ENCODE peak calls at places on chromosomes 7 and 10, in nine cellular contexts. V, C, N, Q, A, P, M, S and T are unnamed samples.
A peak's percentile ranks its signal among the peaks of the same experiment; 100 is the strongest.

GRCh38 chr7:3591944-3592343 is 290.9 kb downstream of the SDK1 start:
- DNase-seq in V (no peak), C (no peak), N (no peak), Q (no peak), A (no peak), P (no peak), M (no peak), S (no peak), T (no peak)

GRCh38 chr10:100338434-100339036 is 8.5 kb upstream of the SCD start:
- DNase-seq in V (peak; percentile 56), C (peak; percentile 91), N (peak; percentile 64), Q (peak; percentile 67), A (peak; percentile 85), P (peak; percentile 80), M (peak; percentile 85), S (peak; percentile 60), T (peak; percentile 58)

GRCh38 chr7:15007507-15007906 is 105.0 kb upstream of the DGKB start:
- DNase-seq in V (peak; percentile 43), C (no peak), N (peak; percentile 22), Q (peak; percentile 29), A (no peak), P (no peak), M (no peak), S (no peak), T (peak; percentile 19)

GRCh38 chr7:131583430-131583829 is 27.0 kb upstream of the PODXL start:
- DNase-seq in V (no peak), C (no peak), N (no peak), Q (no peak), A (no peak), P (no peak), M (no peak), S (no peak), T (no peak)

GRCh38 chr10:14416308-14416700 is 85.6 kb upstream of the FRMD4A start:
- DNase-seq in V (no peak), C (no peak), N (no peak), Q (no peak), A (no peak), P (no peak), M (no peak), S (no peak), T (no peak)

GRCh38 chr10:7957591-7957990 is 96.9 kb upstream of the GATA3 start:
- DNase-seq in V (no peak), C (no peak), N (no peak), Q (no peak), A (no peak), P (no peak), M (no peak), S (no peak), T (no peak)

GRCh38 chr7:2720024-2720423 is 32.0 kb downstream of the AMZ1 start:
- DNase-seq in V (no peak), C (no peak), N (no peak), Q (no peak), A (no peak), P (no peak), M (no peak), S (no peak), T (no peak)

GRCh38 chr10:22560391-22561239 is 153.8 kb downstream of the PIP4K2A start:
- DNase-seq in V (no peak), C (no peak), N (no peak), Q (no peak), A (no peak), P (no peak), M (no peak), S (no peak), T (no peak)

GRCh38 chr7:16850772-16851466 is 30.9 kb downstream of the AGR3 start:
- DNase-seq in V (no peak), C (no peak), N (no peak), Q (no peak), A (no peak), P (no peak), M (no peak), S (no peak), T (no peak)

GRCh38 chr10:132737390-132738048 is 48.4 kb downstream of the NKX6-2 start:
- DNase-seq in V (no peak), C (no peak), N (no peak), Q (no peak), A (no peak), P (no peak), M (no peak), S (no peak), T (no peak)

GRCh38 chr7:155962968-155963300 is 150.7 kb upstream of the SHH start:
- DNase-seq in V (no peak), C (no peak), N (no peak), Q (no peak), A (peak; percentile 22), P (no peak), M (peak; percentile 42), S (no peak), T (no peak)

GRCh38 chr10:52609071-52609470 is 163.5 kb downstream of the MBL2 start:
- DNase-seq in V (no peak), C (no peak), N (no peak), Q (no peak), A (no peak), P (no peak), M (no peak), S (no peak), T (no peak)

GRCh38 chr10:78432582-78432981 is 398.9 kb downstream of the RPS24 start:
- DNase-seq in V (no peak), C (no peak), N (no peak), Q (peak; percentile 18), A (no peak), P (peak; percentile 12), M (peak; percentile 61), S (no peak), T (no peak)

GRCh38 chr10:62818426-62819011 is 2.4 kb upstream of the EGR2 start:
- DNase-seq in V (no peak), C (peak; percentile 60), N (peak; percentile 17), Q (peak; percentile 35), A (no peak), P (peak; percentile 29), M (no peak), S (no peak), T (peak; percentile 65)

GRCh38 chr7:69773535-69774225 is 175.4 kb downstream of the AUTS2 start:
- DNase-seq in V (no peak), C (no peak), N (no peak), Q (no peak), A (no peak), P (no peak), M (peak; percentile 71), S (no peak), T (no peak)

DNA sequence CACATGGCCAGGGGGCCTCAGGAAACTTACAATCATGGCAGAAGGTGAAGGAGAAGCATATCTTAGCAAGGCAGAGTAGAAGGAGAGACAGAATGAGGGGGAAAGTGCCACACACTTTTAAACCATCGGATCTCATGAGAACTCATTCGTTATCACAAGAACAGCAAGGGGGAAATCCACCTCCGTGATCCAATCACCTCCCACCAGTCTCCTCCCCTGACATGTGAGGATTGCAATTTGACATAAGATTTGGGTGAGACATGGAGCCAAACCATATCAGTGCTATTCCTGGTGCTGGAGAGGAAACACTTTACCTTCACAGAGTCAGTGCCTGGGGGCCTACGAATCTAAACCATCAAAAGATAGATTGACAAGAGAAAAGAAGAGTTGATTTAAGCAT is 61.8 kb downstream of the LGI1 start:
- DNase-seq in V (no peak), C (no peak), N (no peak), Q (no peak), A (no peak), P (no peak), M (no peak), S (no peak), T (no peak)
- TF ChIP-seq POLR2A in V (no peak), C (no peak), N (no peak), Q (no peak), A (no peak), P (no peak), M (no peak), S (no peak), T (no peak)

GRCh38 chr7:65239707-65240352 is 133.8 kb upstream of the ZNF92 start:
- DNase-seq in V (no peak), C (no peak), N (peak; percentile 59), Q (peak; percentile 44), A (peak; percentile 52), P (peak; percentile 51), M (no peak), S (no peak), T (no peak)
- TF ChIP-seq POLR2A in V (no peak), C (no peak), N (peak; percentile 8), Q (no peak), A (no peak), P (no peak), M (no peak), S (no peak), T (no peak)

GRCh38 chr7:8068892-8069686 is 100.5 kb downstream of the GLCCI1 start:
- DNase-seq in V (no peak), C (no peak), N (no peak), Q (no peak), A (no peak), P (no peak), M (no peak), S (no peak), T (no peak)
- TF ChIP-seq POLR2A in V (no peak), C (no peak), N (no peak), Q (no peak), A (no peak), P (no peak), M (no peak), S (no peak), T (no peak)

GRCh38 chr7:40544932-40545331 is 410.1 kb downstream of the SUGCT start:
- DNase-seq in V (no peak), C (no peak), N (no peak), Q (no peak), A (no peak), P (no peak), M (no peak), S (no peak), T (no peak)
- TF ChIP-seq POLR2A in V (no peak), C (no peak), N (no peak), Q (no peak), A (no peak), P (no peak), M (no peak), S (no peak), T (no peak)

DNA sequence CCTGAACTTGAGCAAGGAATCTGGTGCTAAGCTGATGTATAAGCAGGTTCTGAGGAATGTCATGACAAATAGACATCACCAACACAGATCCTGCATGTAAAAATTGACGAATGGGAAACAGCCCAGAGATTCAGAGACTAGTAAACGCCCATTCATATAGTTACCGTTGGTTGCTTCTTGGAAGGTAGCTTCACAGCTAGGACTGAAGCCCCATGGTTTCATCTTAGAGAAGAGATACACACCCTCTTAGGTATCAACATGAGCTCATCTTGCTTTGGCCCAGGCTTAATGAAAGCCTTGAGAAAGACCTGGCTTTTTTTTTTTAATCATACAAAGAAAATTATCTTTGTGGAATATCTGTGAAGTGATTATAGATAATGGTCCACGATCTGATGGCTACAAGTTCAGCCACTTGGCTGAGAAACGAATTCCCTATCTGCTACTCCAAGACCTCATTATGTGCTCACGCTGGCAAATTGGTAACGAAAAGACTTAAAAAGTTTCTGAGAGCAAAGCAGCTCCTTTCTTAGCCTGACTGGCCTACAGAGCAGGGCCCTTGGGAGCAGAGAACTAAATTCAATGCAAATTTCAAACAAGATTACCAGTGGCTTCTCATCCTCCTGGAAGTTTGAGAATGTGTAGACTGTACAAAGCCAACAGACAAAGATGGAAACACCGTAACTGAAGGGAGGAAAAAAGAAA is 181.1 kb downstream of the NRP1 start:
- DNase-seq in V (no peak), C (no peak), N (no peak), Q (no peak), A (no peak), P (no peak), M (no peak), S (no peak), T (no peak)
- TF ChIP-seq POLR2A in V (no peak), C (no peak), N (no peak), Q (no peak), A (no peak), P (no peak), M (no peak), S (no peak), T (no peak)